ENCODE peak calls at places on chromosomes 16 and 17, in five cellular contexts. One of them, this sample, is unnamed.
A peak's percentile ranks its signal among the peaks of the same experiment; 100 is the strongest.

GRCh38 chr16:78444-79145 is 570 bp downstream of the MPG start:
- DNase-seq in mesenchymal stem cell: peak; percentile 66
- DNase-seq in H9: no peak
- DNase-seq in H1: no peak
- DNase-seq in trophoblast cell: peak; percentile 40
- DNase-seq in this sample: no peak

GRCh38 chr17:18921912-18922451 is 30.0 kb upstream of the SLC5A10 start:
- DNase-seq in mesenchymal stem cell: no peak
- DNase-seq in H9: no peak
- DNase-seq in H1: no peak
- DNase-seq in trophoblast cell: no peak
- DNase-seq in this sample: no peak

GRCh38 chr17:46158323-46159296 is 34.6 kb downstream of the KANSL1 start:
- DNase-seq in mesenchymal stem cell: no peak
- DNase-seq in H9: peak; percentile 43
- DNase-seq in H1: no peak
- DNase-seq in trophoblast cell: no peak
- DNase-seq in this sample: no peak

GRCh38 chr17:17032131-17032692 is 10.0 kb upstream of the MPRIP start:
- DNase-seq in mesenchymal stem cell: peak; percentile 94
- DNase-seq in H9: no peak
- DNase-seq in H1: no peak
- DNase-seq in trophoblast cell: no peak
- DNase-seq in this sample: no peak

GRCh38 chr16:27526169-27526568 is 23.5 kb downstream of the GTF3C1 start:
- DNase-seq in mesenchymal stem cell: no peak
- DNase-seq in H9: no peak
- DNase-seq in H1: no peak
- DNase-seq in trophoblast cell: peak; percentile 8
- DNase-seq in this sample: no peak

GRCh38 chr17:29148790-29149430 is 31.3 kb downstream of the MYO18A start:
- DNase-seq in mesenchymal stem cell: peak; percentile 93
- DNase-seq in H9: peak; percentile 99
- DNase-seq in H1: peak; percentile 92
- DNase-seq in trophoblast cell: peak; percentile 95
- DNase-seq in this sample: peak; percentile 94

GRCh38 chr16:555528-556478 is 4.4 kb upstream of the PRR35 start:
- DNase-seq in mesenchymal stem cell: no peak
- DNase-seq in H9: no peak
- DNase-seq in H1: no peak
- DNase-seq in trophoblast cell: no peak
- DNase-seq in this sample: no peak

GRCh38 chr17:31535581-31535981 is 144.1 kb downstream of the RAB11FIP4 start:
- DNase-seq in mesenchymal stem cell: no peak
- DNase-seq in H9: peak; percentile 30
- DNase-seq in H1: no peak
- DNase-seq in trophoblast cell: no peak
- DNase-seq in this sample: no peak

GRCh38 chr17:14282700-14283099 is 18.2 kb upstream of the HS3ST3B1 start:
- DNase-seq in mesenchymal stem cell: no peak
- DNase-seq in H9: no peak
- DNase-seq in H1: no peak
- DNase-seq in trophoblast cell: no peak
- DNase-seq in this sample: no peak

DNA sequence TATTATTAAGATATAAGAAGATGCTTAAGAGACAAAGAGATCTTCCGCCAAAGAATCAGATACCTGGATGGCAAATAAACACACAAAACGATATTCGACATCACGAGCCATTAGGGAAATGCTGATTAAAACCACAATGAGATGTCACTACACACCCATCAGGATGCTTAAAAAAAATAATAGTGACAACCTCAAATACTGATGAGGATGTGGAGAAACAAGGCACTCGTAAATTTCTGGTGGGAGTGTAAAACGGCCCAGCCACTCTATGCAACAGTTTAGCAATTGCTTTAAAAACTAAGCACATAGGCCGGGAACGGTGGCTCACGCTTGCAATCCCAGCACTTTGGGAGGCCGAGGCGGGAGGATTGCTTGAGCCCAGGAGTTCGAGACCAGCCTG is 39.4 kb downstream of the TBC1D16 start:
- DNase-seq in mesenchymal stem cell: no peak
- DNase-seq in H9: no peak
- DNase-seq in H1: no peak
- DNase-seq in trophoblast cell: no peak
- DNase-seq in this sample: no peak
- H2AFZ ChIP-seq in mesenchymal stem cell: no peak overlapping the region
- H2AFZ ChIP-seq in H9: no peak overlapping the region
- H2AFZ ChIP-seq in H1: no peak overlapping the region
- H2AFZ ChIP-seq in trophoblast cell: no peak overlapping the region
- H2AFZ ChIP-seq in this sample: no peak overlapping the region

GRCh38 chr16:72612718-72613117 is 435.2 kb downstream of the ZFHX3 start:
- DNase-seq in mesenchymal stem cell: no peak
- DNase-seq in H9: no peak
- DNase-seq in H1: no peak
- DNase-seq in trophoblast cell: no peak
- DNase-seq in this sample: no peak
- H2BK12ac ChIP-seq in mesenchymal stem cell: no peak overlapping the region
- H2BK12ac ChIP-seq in H9: no peak overlapping the region
- H2BK12ac ChIP-seq in H1: no peak overlapping the region
- H2BK12ac ChIP-seq in trophoblast cell: no peak overlapping the region
- H2BK12ac ChIP-seq in this sample: no peak overlapping the region

GRCh38 chr16:65728172-65728571 is 606.3 kb upstream of the CDH11 start:
- DNase-seq in mesenchymal stem cell: no peak
- DNase-seq in H9: peak; percentile 49
- DNase-seq in H1: no peak
- DNase-seq in trophoblast cell: no peak
- DNase-seq in this sample: peak; percentile 78

GRCh38 chr16:65728652-65729051 is 606.8 kb upstream of the CDH11 start:
- DNase-seq in mesenchymal stem cell: no peak
- DNase-seq in H9: no peak
- DNase-seq in H1: no peak
- DNase-seq in trophoblast cell: no peak
- DNase-seq in this sample: no peak

GRCh38 chr16:65727534-65728137 is 605.8 kb upstream of the CDH11 start:
- DNase-seq in mesenchymal stem cell: no peak
- DNase-seq in H9: no peak
- DNase-seq in H1: no peak
- DNase-seq in trophoblast cell: no peak
- DNase-seq in this sample: no peak

GRCh38 chr16:65722429-65722828 is 600.6 kb upstream of the CDH11 start:
- DNase-seq in mesenchymal stem cell: no peak
- DNase-seq in H9: no peak
- DNase-seq in H1: no peak
- DNase-seq in trophoblast cell: no peak
- DNase-seq in this sample: no peak

GRCh38 chr16:65725156-65725845 is 603.4 kb upstream of the CDH11 start:
- DNase-seq in mesenchymal stem cell: no peak
- DNase-seq in H9: no peak
- DNase-seq in H1: no peak
- DNase-seq in trophoblast cell: no peak
- DNase-seq in this sample: no peak
- H3K4me1 ChIP-seq in mesenchymal stem cell: no peaks in the 10 kb centered on the region
- H3K4me1 ChIP-seq in H9: peaks cover 10% of the 10 kb centered on the region
- H3K4me1 ChIP-seq in H1: peaks cover 9% of the 10 kb centered on the region
- H3K4me1 ChIP-seq in trophoblast cell: peaks cover 5% of the 10 kb centered on the region
- H3K4me1 ChIP-seq in this sample: peaks cover 2% of the 10 kb centered on the region

DNA sequence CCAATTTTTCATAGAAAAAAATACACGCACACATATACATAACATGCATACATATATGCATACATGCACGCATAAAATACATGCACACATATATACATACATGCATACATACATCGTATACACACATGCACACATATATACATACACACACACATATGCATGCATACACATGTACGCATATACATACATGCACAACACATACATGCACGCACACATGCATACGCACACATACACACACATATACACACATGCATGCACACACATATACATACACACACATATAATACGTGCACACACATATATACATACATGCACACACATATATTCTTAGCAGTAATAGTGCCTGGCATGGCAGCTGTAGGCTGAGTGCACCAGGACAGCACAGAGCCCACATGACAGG is 24.9 kb downstream of the USP36 start:
- DNase-seq in mesenchymal stem cell: no peak
- DNase-seq in H9: no peak
- DNase-seq in H1: no peak
- DNase-seq in trophoblast cell: no peak
- DNase-seq in this sample: no peak
- H2AFZ ChIP-seq in mesenchymal stem cell: no peak overlapping the region
- H2AFZ ChIP-seq in H9: no peak overlapping the region
- H2AFZ ChIP-seq in H1: no peak overlapping the region
- H2AFZ ChIP-seq in trophoblast cell: no peak overlapping the region
- H2AFZ ChIP-seq in this sample: no peak overlapping the region

DNA sequence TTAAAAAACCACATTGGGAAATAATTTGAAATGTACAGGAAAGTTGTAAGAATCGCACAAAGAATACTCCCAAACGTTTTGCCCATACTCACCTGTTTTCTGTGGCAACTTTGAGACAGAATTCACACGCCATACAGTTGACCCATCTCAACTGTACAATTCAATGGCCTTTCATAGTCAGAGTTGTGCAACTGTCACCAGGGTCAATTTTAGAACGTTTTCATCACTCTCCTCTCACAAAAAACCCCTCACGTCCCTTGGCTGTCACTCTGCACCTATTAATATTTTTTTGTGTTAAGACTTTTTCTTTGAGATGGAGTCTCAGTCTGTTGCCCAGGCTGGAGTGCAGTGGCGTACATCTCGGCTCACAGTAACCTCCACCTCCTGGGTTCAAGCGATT is 49.9 kb downstream of the IRF8 start:
- DNase-seq in mesenchymal stem cell: no peak
- DNase-seq in H9: no peak
- DNase-seq in H1: no peak
- DNase-seq in trophoblast cell: no peak
- DNase-seq in this sample: no peak
- H2BK12ac ChIP-seq in mesenchymal stem cell: no peak overlapping the region
- H2BK12ac ChIP-seq in H9: no peak overlapping the region
- H2BK12ac ChIP-seq in H1: no peak overlapping the region
- H2BK12ac ChIP-seq in trophoblast cell: no peak overlapping the region
- H2BK12ac ChIP-seq in this sample: no peak overlapping the region

DNA sequence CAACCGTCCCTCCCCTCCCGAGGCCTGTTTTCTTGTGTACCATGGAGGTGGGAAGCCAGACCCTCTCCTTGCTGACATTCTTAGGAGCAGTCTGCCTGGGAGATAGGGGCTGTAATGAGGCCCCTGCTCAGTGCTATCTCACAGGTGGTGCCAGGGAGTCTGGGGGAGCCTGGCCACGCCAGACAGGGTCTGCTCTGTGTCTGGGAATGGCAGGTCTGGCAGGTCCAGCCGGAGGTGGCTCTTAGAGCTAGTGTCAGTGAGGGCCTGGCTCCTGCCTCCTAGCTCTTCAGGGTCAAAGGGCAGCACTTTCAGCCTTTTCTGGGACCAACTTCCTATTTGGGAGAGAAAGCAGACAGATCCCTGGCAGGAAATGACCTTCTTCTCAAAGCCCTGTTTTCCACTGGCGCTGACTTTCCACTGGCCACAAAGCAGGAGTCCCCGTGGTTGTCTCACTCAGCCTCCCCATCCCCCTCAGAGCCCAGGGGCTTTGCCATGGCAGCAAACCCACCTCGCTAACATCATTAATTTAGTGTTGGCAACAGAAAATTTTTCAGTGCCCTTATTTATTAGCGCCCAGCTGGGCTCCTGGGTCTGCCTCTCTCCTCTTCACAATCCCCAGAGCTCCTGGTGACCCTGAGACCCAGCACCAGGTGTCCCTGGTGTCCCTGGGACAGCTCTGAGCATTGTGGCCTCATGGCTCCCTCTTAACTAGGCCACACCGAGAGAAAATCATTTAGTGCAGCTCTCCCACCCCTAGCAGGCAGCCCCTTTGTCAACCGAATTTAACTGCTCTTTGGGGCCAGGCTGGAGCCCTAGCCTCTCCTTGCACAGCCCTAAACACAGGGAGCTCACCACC is 24.0 kb upstream of the DOK4 start:
- DNase-seq in mesenchymal stem cell: no peak
- DNase-seq in H9: no peak
- DNase-seq in H1: no peak
- DNase-seq in trophoblast cell: no peak
- DNase-seq in this sample: no peak
- H3K4me1 ChIP-seq in mesenchymal stem cell: peaks cover 44% of the 10 kb centered on the region
- H3K4me1 ChIP-seq in H9: no peaks in the 10 kb centered on the region
- H3K4me1 ChIP-seq in H1: peaks cover 2% of the 10 kb centered on the region
- H3K4me1 ChIP-seq in trophoblast cell: peaks cover 61% of the 10 kb centered on the region
- H3K4me1 ChIP-seq in this sample: peaks cover 22% of the 10 kb centered on the region

DNA sequence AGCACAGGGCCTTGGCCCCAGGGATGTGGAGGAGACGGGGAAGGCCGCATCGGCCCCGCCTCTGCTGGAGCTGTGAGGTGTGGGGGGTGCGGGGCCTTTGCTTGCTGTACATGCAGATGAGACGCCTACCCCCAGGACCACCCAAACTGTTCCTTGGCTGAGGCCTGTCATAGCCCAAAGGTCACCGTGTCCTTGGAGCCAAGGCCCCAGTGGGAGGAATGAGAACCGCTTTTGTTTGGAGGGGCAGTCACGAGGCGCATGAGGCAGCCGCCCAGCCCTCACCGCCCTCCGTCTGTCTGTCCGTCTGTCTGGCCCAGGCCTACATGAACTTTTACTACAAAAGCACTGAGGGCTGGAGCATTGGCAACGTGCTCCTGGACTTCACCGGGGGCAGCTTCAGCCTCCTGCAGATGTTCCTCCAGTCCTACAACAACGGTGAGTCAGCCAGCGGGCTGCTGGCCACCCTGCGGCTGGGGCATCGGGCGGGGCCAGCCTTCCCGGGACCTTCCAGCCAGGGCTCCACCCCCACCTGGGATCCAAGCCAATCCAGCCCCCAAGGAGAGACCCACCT is 8.8 kb downstream of the TAX1BP3 start:
- DNase-seq in mesenchymal stem cell: peak; percentile 77
- DNase-seq in H9: peak; percentile 42
- DNase-seq in H1: no peak
- DNase-seq in trophoblast cell: peak; percentile 73
- DNase-seq in this sample: no peak
- H2AFZ ChIP-seq in mesenchymal stem cell: no peak overlapping the region
- H2AFZ ChIP-seq in H9: no peak overlapping the region
- H2AFZ ChIP-seq in H1: no peak overlapping the region
- H2AFZ ChIP-seq in trophoblast cell: no peak overlapping the region
- H2AFZ ChIP-seq in this sample: no peak overlapping the region

GRCh38 chr16:89633064-89633631 is 19.7 kb downstream of the DPEP1 start:
- DNase-seq in mesenchymal stem cell: no peak
- DNase-seq in H9: no peak
- DNase-seq in H1: no peak
- DNase-seq in trophoblast cell: peak; percentile 16
- DNase-seq in this sample: no peak

GRCh38 chr16:89638455-89638854 is 19.1 kb downstream of the CHMP1A start:
- DNase-seq in mesenchymal stem cell: no peak
- DNase-seq in H9: no peak
- DNase-seq in H1: no peak
- DNase-seq in trophoblast cell: no peak
- DNase-seq in this sample: no peak

GRCh38 chr16:89637379-89637778 is 20.1 kb downstream of the CHMP1A start:
- DNase-seq in mesenchymal stem cell: no peak
- DNase-seq in H9: no peak
- DNase-seq in H1: no peak
- DNase-seq in trophoblast cell: no peak
- DNase-seq in this sample: no peak

GRCh38 chr16:89639385-89639784 is 18.1 kb downstream of the CHMP1A start:
- DNase-seq in mesenchymal stem cell: no peak
- DNase-seq in H9: no peak
- DNase-seq in H1: no peak
- DNase-seq in trophoblast cell: no peak
- DNase-seq in this sample: no peak

GRCh38 chr16:89636663-89637062 is 20.8 kb downstream of the CHMP1A start:
- DNase-seq in mesenchymal stem cell: no peak
- DNase-seq in H9: no peak
- DNase-seq in H1: no peak
- DNase-seq in trophoblast cell: no peak
- DNase-seq in this sample: no peak
- H2BK12ac ChIP-seq in mesenchymal stem cell: no peak overlapping the region
- H2BK12ac ChIP-seq in H9: no peak overlapping the region
- H2BK12ac ChIP-seq in H1: no peak overlapping the region
- H2BK12ac ChIP-seq in trophoblast cell: no peak overlapping the region
- H2BK12ac ChIP-seq in this sample: no peak overlapping the region

This sample was measured in neuronal stem cell.